ENCODE peak calls at places on chromosome 19, in seven cellular contexts. One of them, this sample, is unnamed.

GRCh38 chr19:11580665-11581418 is 3.4 kb upstream of the ACP5 start:
- DNase-seq in CD8-positive, alpha-beta T cell: no peak
- DNase-seq in CD4-positive, alpha-beta T cell: no peak
- DNase-seq in uterus: no peak
- DNase-seq in BE2C: no peak
- DNase-seq in HCT116: no peak
- DNase-seq in transverse colon: no peak
- DNase-seq in this sample: no peak

GRCh38 chr19:46478356-46478986 is 7.1 kb upstream of the PNMA8A start:
- DNase-seq in HCT116: no peak
- DNase-seq in BE2C: no peak
- DNase-seq in CD4-positive, alpha-beta T cell: no peak
- DNase-seq in CD8-positive, alpha-beta T cell: no peak
- DNase-seq in transverse colon: no peak
- DNase-seq in uterus: no peak
- DNase-seq in this sample: no peak

GRCh38 chr19:33374406-33374703 is 846 bp downstream of the CEBPG start:
- DNase-seq in HCT116: no peak
- DNase-seq in uterus: peak
- DNase-seq in CD4-positive, alpha-beta T cell: no peak
- DNase-seq in CD8-positive, alpha-beta T cell: no peak
- DNase-seq in BE2C: peak
- DNase-seq in transverse colon: no peak
- DNase-seq in this sample: no peak

GRCh38 chr19:50357178-50358100 is 8.0 kb downstream of the NAPSA start:
- DNase-seq in CD8-positive, alpha-beta T cell: peak
- DNase-seq in HCT116: no peak
- DNase-seq in uterus: peak
- DNase-seq in CD4-positive, alpha-beta T cell: peak
- DNase-seq in transverse colon: peak
- DNase-seq in BE2C: peak
- DNase-seq in this sample: peak

GRCh38 chr19:46718157-46718933 is 1.4 kb upstream of the PRKD2 start:
- DNase-seq in HCT116: no peak
- DNase-seq in uterus: no peak
- DNase-seq in CD8-positive, alpha-beta T cell: peak
- DNase-seq in transverse colon: peak
- DNase-seq in CD4-positive, alpha-beta T cell: peak
- DNase-seq in BE2C: no peak
- DNase-seq in this sample: no peak

GRCh38 chr19:18733196-18733647 is 49.7 kb downstream of the CRTC1 start:
- DNase-seq in CD8-positive, alpha-beta T cell: no peak
- DNase-seq in transverse colon: peak
- DNase-seq in BE2C: peak
- DNase-seq in uterus: peak
- DNase-seq in CD4-positive, alpha-beta T cell: no peak
- DNase-seq in HCT116: no peak
- DNase-seq in this sample: no peak

GRCh38 chr19:595326-596262 is 5.9 kb downstream of the HCN2 start:
- DNase-seq in uterus: no peak
- DNase-seq in transverse colon: no peak
- DNase-seq in CD8-positive, alpha-beta T cell: no peak
- DNase-seq in HCT116: no peak
- DNase-seq in BE2C: no peak
- DNase-seq in CD4-positive, alpha-beta T cell: no peak
- DNase-seq in this sample: no peak

GRCh38 chr19:3450796-3451411 is 29.4 kb downstream of the SMIM24 start:
- DNase-seq in HCT116: no peak
- DNase-seq in BE2C: no peak
- DNase-seq in uterus: peak
- DNase-seq in CD8-positive, alpha-beta T cell: no peak
- DNase-seq in transverse colon: peak
- DNase-seq in CD4-positive, alpha-beta T cell: no peak
- DNase-seq in this sample: no peak

GRCh38 chr19:48325265-48325910 is at the start of gene EMP3:
- DNase-seq in BE2C: peak
- DNase-seq in transverse colon: peak
- DNase-seq in HCT116: peak
- DNase-seq in uterus: peak
- DNase-seq in CD4-positive, alpha-beta T cell: peak
- DNase-seq in CD8-positive, alpha-beta T cell: peak
- DNase-seq in this sample: peak

GRCh38 chr19:49643466-49643865 is 1.5 kb downstream of the SCAF1 start:
- DNase-seq in transverse colon: no peak
- DNase-seq in BE2C: no peak
- DNase-seq in HCT116: no peak
- DNase-seq in CD8-positive, alpha-beta T cell: no peak
- DNase-seq in uterus: no peak
- DNase-seq in CD4-positive, alpha-beta T cell: no peak
- DNase-seq in this sample: no peak

GRCh38 chr19:50549927-50550593 is 18.2 kb downstream of the LRRC4B start:
- DNase-seq in HCT116: no peak
- DNase-seq in BE2C: no peak
- DNase-seq in CD4-positive, alpha-beta T cell: no peak
- DNase-seq in uterus: no peak
- DNase-seq in CD8-positive, alpha-beta T cell: no peak
- DNase-seq in transverse colon: no peak
- DNase-seq in this sample: no peak

GRCh38 chr19:2782936-2783780 is at the start of gene SGTA:
- DNase-seq in CD4-positive, alpha-beta T cell: peak
- DNase-seq in HCT116: peak
- DNase-seq in CD8-positive, alpha-beta T cell: peak
- DNase-seq in uterus: peak
- DNase-seq in BE2C: peak
- DNase-seq in transverse colon: peak
- DNase-seq in this sample: peak

GRCh38 chr19:3275068-3275582 is 50.7 kb downstream of the CELF5 start:
- DNase-seq in CD8-positive, alpha-beta T cell: no peak
- DNase-seq in BE2C: peak
- DNase-seq in uterus: no peak
- DNase-seq in HCT116: peak
- DNase-seq in transverse colon: no peak
- DNase-seq in CD4-positive, alpha-beta T cell: no peak
- DNase-seq in this sample: peak

GRCh38 chr19:57611113-57611512 is 2.9 kb upstream of the ZNF134 start:
- DNase-seq in HCT116: no peak
- DNase-seq in uterus: no peak
- DNase-seq in CD8-positive, alpha-beta T cell: no peak
- DNase-seq in BE2C: no peak
- DNase-seq in CD4-positive, alpha-beta T cell: no peak
- DNase-seq in transverse colon: no peak
- DNase-seq in this sample: no peak

GRCh38 chr19:57615346-57615745 is 1.3 kb downstream of the ZNF134 start:
- DNase-seq in HCT116: no peak
- DNase-seq in uterus: no peak
- DNase-seq in transverse colon: no peak
- DNase-seq in BE2C: no peak
- DNase-seq in CD4-positive, alpha-beta T cell: no peak
- DNase-seq in CD8-positive, alpha-beta T cell: no peak
- DNase-seq in this sample: no peak

DNA sequence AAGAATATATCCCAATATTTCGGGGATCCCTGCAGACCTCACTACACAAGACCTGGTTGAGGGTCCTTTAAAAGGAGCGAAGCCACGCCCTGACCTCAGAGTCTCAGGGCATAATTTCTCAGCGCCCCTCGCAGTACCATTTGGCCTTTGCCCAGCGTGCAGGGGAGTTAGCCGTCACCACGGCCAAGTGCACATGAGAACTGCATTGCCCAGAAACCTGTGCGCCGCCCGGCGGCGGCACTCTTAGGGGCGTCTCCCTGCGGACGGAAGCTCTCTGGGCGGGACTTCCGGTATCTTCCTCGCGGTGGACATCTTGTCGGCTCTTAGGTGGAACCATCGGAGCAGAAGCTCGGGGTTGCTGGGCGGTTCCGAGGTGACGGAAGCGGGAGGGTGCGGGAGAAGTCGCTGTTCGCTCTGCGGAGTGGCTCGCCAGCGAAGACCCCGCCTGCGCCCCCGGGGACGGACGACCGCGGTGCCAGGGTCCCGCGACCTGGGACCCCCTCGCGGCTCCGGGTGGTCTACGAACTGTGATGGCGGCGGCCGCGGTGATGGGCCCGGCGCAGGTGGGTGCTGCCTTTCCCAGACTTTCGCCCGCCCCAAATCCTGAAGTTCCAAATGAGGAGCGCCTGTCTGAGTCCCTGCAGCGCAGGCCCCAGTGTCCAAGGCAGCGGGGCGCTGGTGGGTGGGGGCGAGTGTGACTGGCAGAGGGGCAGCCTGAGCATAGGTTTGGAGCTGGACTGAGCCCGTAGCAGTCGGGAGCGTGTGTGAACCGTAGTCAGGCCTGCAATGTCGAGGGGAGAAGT is at the start of gene ZNF134:
- DNase-seq in CD4-positive, alpha-beta T cell: peak
- DNase-seq in CD8-positive, alpha-beta T cell: peak
- DNase-seq in BE2C: peak
- DNase-seq in uterus: peak
- DNase-seq in transverse colon: peak
- DNase-seq in HCT116: peak
- DNase-seq in this sample: peak
- TF ChIP-seq CTCF in CD4-positive, alpha-beta T cell: peak
- TF ChIP-seq CTCF in CD8-positive, alpha-beta T cell: peak
- TF ChIP-seq CTCF in BE2C: peak
- TF ChIP-seq CTCF in uterus: peak
- TF ChIP-seq CTCF in transverse colon: peak
- TF ChIP-seq CTCF in HCT116: peak
- TF ChIP-seq CTCF in this sample: no peak

GRCh38 chr19:43778651-43779050 is 2.1 kb downstream of the KCNN4 start:
- DNase-seq in CD8-positive, alpha-beta T cell: no peak
- DNase-seq in HCT116: no peak
- DNase-seq in uterus: no peak
- DNase-seq in BE2C: no peak
- DNase-seq in transverse colon: no peak
- DNase-seq in CD4-positive, alpha-beta T cell: no peak
- DNase-seq in this sample: no peak

GRCh38 chr19:43779147-43779819 is 1.5 kb downstream of the KCNN4 start:
- DNase-seq in HCT116: no peak
- DNase-seq in BE2C: no peak
- DNase-seq in transverse colon: peak
- DNase-seq in CD8-positive, alpha-beta T cell: no peak
- DNase-seq in uterus: no peak
- DNase-seq in CD4-positive, alpha-beta T cell: no peak
- DNase-seq in this sample: no peak

GRCh38 chr19:43781630-43782310 is 997 bp upstream of the KCNN4 start:
- DNase-seq in HCT116: no peak
- DNase-seq in BE2C: no peak
- DNase-seq in CD8-positive, alpha-beta T cell: no peak
- DNase-seq in transverse colon: no peak
- DNase-seq in CD4-positive, alpha-beta T cell: no peak
- DNase-seq in uterus: no peak
- DNase-seq in this sample: no peak

GRCh38 chr19:43780706-43781525 is at the start of gene KCNN4:
- DNase-seq in CD4-positive, alpha-beta T cell: peak
- DNase-seq in uterus: no peak
- DNase-seq in HCT116: peak
- DNase-seq in CD8-positive, alpha-beta T cell: peak
- DNase-seq in BE2C: no peak
- DNase-seq in transverse colon: peak
- DNase-seq in this sample: no peak

DNA sequence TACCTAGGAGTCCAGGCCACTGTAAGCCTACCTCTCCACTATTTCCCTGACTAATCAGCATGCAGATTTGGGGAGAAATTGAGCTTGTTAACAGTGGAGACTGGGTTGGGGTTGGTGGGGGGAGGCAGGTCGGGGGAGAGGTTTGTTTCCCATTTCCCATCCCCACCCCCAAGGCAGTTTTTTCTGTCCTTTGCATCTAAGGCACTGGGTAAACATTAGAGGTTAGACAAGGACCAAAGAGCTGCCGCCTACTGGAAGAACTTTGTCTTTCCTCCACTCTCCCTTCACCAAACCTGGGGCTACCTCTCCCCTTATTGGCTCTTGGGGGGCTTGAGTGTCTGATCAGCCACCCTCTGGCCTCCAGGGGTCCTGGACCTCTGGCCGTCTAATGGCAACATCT is 953 bp downstream of the KCNN4 start:
- DNase-seq in CD4-positive, alpha-beta T cell: no peak
- DNase-seq in HCT116: no peak
- DNase-seq in CD8-positive, alpha-beta T cell: no peak
- DNase-seq in BE2C: no peak
- DNase-seq in transverse colon: no peak
- DNase-seq in uterus: no peak
- DNase-seq in this sample: no peak
- TF ChIP-seq CTCF in CD4-positive, alpha-beta T cell: no peak
- TF ChIP-seq CTCF in HCT116: peak
- TF ChIP-seq CTCF in CD8-positive, alpha-beta T cell: no peak
- TF ChIP-seq CTCF in BE2C: no peak
- TF ChIP-seq CTCF in transverse colon: no peak
- TF ChIP-seq CTCF in uterus: no peak
- TF ChIP-seq CTCF in this sample: no peak

DNA sequence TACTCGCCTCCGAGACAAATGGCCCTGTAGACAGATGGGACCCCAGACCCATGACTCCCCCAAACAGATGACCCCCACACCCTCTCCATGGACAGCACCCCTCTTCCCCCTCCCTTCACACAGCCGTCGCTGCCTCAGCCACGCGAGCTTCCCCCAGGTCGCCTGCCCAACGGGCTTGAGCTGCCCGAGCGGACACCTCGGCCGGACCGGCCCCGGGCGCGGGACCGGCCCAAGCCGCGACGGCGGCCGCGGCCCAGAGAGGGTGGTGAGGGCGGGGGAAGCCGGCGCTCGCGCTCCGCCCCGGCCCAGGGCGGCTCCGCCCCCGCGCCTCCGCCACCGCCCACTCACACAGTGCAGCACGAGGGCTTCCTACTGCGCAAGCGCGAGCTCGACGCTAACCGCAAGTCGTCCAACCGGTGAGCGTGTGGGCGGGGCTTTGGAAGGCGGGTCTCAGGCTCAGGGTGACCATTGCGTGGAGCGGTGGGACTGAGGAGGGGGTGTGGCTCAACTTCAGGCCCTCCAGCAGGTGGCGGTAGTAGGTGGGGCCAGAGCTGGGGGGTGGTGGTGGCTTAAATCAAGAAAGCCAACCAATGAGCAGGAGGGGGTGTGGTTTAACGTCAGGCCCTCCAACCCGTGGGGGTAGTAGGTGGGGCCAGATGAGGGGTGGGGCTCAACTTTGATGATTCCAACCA is 6.2 kb upstream of the SHKBP1 start:
- DNase-seq in uterus: peak
- DNase-seq in BE2C: peak
- DNase-seq in CD4-positive, alpha-beta T cell: peak
- DNase-seq in transverse colon: peak
- DNase-seq in CD8-positive, alpha-beta T cell: peak
- DNase-seq in HCT116: peak
- DNase-seq in this sample: peak
- TF ChIP-seq CTCF in uterus: no peak
- TF ChIP-seq CTCF in BE2C: no peak
- TF ChIP-seq CTCF in CD4-positive, alpha-beta T cell: no peak
- TF ChIP-seq CTCF in transverse colon: peak
- TF ChIP-seq CTCF in CD8-positive, alpha-beta T cell: no peak
- TF ChIP-seq CTCF in HCT116: no peak
- TF ChIP-seq CTCF in this sample: peak

GRCh38 chr19:35143231-35143715 is at the start of gene FXYD7:
- DNase-seq in uterus: no peak
- DNase-seq in BE2C: peak
- DNase-seq in HCT116: no peak
- DNase-seq in CD4-positive, alpha-beta T cell: no peak
- DNase-seq in transverse colon: no peak
- DNase-seq in CD8-positive, alpha-beta T cell: no peak
- DNase-seq in this sample: peak
- TF ChIP-seq CTCF in uterus: no peak
- TF ChIP-seq CTCF in BE2C: no peak
- TF ChIP-seq CTCF in HCT116: no peak
- TF ChIP-seq CTCF in CD4-positive, alpha-beta T cell: peak
- TF ChIP-seq CTCF in transverse colon: no peak
- TF ChIP-seq CTCF in CD8-positive, alpha-beta T cell: peak
- TF ChIP-seq CTCF in this sample: peak